ENCODE peak calls at places on chromosome 1, in six cellular contexts. One of them, this sample, is unnamed.

GRCh38 chr1:37691497-37692077 is 729 bp upstream of the CDCA8 start:
- DNase-seq in fibroblast of the aortic adventitia: peak; percentile 32
- DNase-seq in GM04504: no peak
- DNase-seq in fibroblast of pulmonary artery: peak; percentile 46
- DNase-seq in GM03348: peak; percentile 44
- DNase-seq in NCI-H1092: peak; percentile 19
- DNase-seq in this sample: no peak

GRCh38 chr1:241553886-241554592 is 21.9 kb downstream of the KMO start:
- DNase-seq in fibroblast of the aortic adventitia: no peak
- DNase-seq in GM04504: no peak
- DNase-seq in fibroblast of pulmonary artery: no peak
- DNase-seq in GM03348: no peak
- DNase-seq in NCI-H1092: no peak
- DNase-seq in this sample: no peak

GRCh38 chr1:169538998-169539871 is 47.0 kb downstream of the F5 start:
- DNase-seq in fibroblast of the aortic adventitia: peak; percentile 81
- DNase-seq in GM04504: peak; percentile 55
- DNase-seq in fibroblast of pulmonary artery: peak; percentile 91
- DNase-seq in GM03348: peak; percentile 62
- DNase-seq in NCI-H1092: no peak
- DNase-seq in this sample: peak; percentile 12

GRCh38 chr1:226110249-226111108 is 48.0 kb downstream of the H3-3A start:
- DNase-seq in fibroblast of the aortic adventitia: peak; percentile 63
- DNase-seq in GM04504: no peak
- DNase-seq in fibroblast of pulmonary artery: peak; percentile 81
- DNase-seq in GM03348: peak; percentile 84
- DNase-seq in NCI-H1092: peak; percentile 65
- DNase-seq in this sample: no peak

GRCh38 chr1:182235952-182236650 is 155.5 kb downstream of the GLUL start:
- DNase-seq in fibroblast of the aortic adventitia: no peak
- DNase-seq in GM04504: no peak
- DNase-seq in fibroblast of pulmonary artery: no peak
- DNase-seq in GM03348: peak; percentile 19
- DNase-seq in NCI-H1092: peak; percentile 94
- DNase-seq in this sample: no peak

GRCh38 chr1:234550341-234551031 is 59.5 kb downstream of the IRF2BP2 start:
- DNase-seq in fibroblast of the aortic adventitia: no peak
- DNase-seq in GM04504: no peak
- DNase-seq in fibroblast of pulmonary artery: no peak
- DNase-seq in GM03348: no peak
- DNase-seq in NCI-H1092: no peak
- DNase-seq in this sample: no peak

GRCh38 chr1:236033336-236033735 is 31.6 kb downstream of the NID1 start:
- DNase-seq in fibroblast of the aortic adventitia: no peak
- DNase-seq in GM04504: no peak
- DNase-seq in fibroblast of pulmonary artery: no peak
- DNase-seq in GM03348: no peak
- DNase-seq in NCI-H1092: no peak
- DNase-seq in this sample: no peak

GRCh38 chr1:187842406-187843165 is 1013.8 kb downstream of the PLA2G4A start:
- DNase-seq in fibroblast of the aortic adventitia: peak; percentile 4
- DNase-seq in GM04504: no peak
- DNase-seq in fibroblast of pulmonary artery: peak; percentile 10
- DNase-seq in GM03348: no peak
- DNase-seq in NCI-H1092: no peak
- DNase-seq in this sample: no peak

GRCh38 chr1:5847013-5847654 is 145.1 kb downstream of the NPHP4 start:
- DNase-seq in fibroblast of the aortic adventitia: peak; percentile 8
- DNase-seq in GM04504: no peak
- DNase-seq in fibroblast of pulmonary artery: peak; percentile 46
- DNase-seq in GM03348: peak; percentile 71
- DNase-seq in NCI-H1092: no peak
- DNase-seq in this sample: no peak

GRCh38 chr1:176897350-176898236 is 266.9 kb downstream of the ASTN1 start:
- DNase-seq in fibroblast of the aortic adventitia: peak; percentile 71
- DNase-seq in GM04504: peak; percentile 19
- DNase-seq in fibroblast of pulmonary artery: peak; percentile 75
- DNase-seq in GM03348: peak; percentile 79
- DNase-seq in NCI-H1092: peak; percentile 74
- DNase-seq in this sample: peak; percentile 7

GRCh38 chr1:64623750-64624445 is 121.0 kb upstream of the RAVER2 start:
- DNase-seq in fibroblast of the aortic adventitia: peak; percentile 36
- DNase-seq in GM04504: no peak
- DNase-seq in fibroblast of pulmonary artery: peak; percentile 28
- DNase-seq in GM03348: peak; percentile 18
- DNase-seq in NCI-H1092: no peak
- DNase-seq in this sample: peak; percentile 23

GRCh38 chr1:82227696-82228095 is 427.0 kb downstream of the ADGRL2 start:
- DNase-seq in fibroblast of the aortic adventitia: peak; percentile 88
- DNase-seq in GM04504: no peak
- DNase-seq in fibroblast of pulmonary artery: peak; percentile 84
- DNase-seq in GM03348: peak; percentile 6
- DNase-seq in NCI-H1092: no peak
- DNase-seq in this sample: no peak

GRCh38 chr1:214404571-214405213 is 123.7 kb downstream of the SMYD2 start:
- DNase-seq in fibroblast of the aortic adventitia: no peak
- DNase-seq in GM04504: no peak
- DNase-seq in fibroblast of pulmonary artery: peak; percentile 50
- DNase-seq in GM03348: no peak
- DNase-seq in NCI-H1092: no peak
- DNase-seq in this sample: no peak

GRCh38 chr1:67672260-67672803 is 12.7 kb upstream of the GADD45A start:
- DNase-seq in fibroblast of the aortic adventitia: no peak
- DNase-seq in GM04504: no peak
- DNase-seq in fibroblast of pulmonary artery: no peak
- DNase-seq in GM03348: no peak
- DNase-seq in NCI-H1092: no peak
- DNase-seq in this sample: no peak

GRCh38 chr1:30514137-30514654 is 209.2 kb downstream of the MATN1 start:
- DNase-seq in fibroblast of the aortic adventitia: no peak
- DNase-seq in GM04504: no peak
- DNase-seq in fibroblast of pulmonary artery: no peak
- DNase-seq in GM03348: no peak
- DNase-seq in NCI-H1092: no peak
- DNase-seq in this sample: no peak

GRCh38 chr1:7471836-7472235 is 299.3 kb upstream of the VAMP3 start:
- DNase-seq in fibroblast of the aortic adventitia: peak; percentile 8
- DNase-seq in GM04504: peak; percentile 66
- DNase-seq in fibroblast of pulmonary artery: no peak
- DNase-seq in GM03348: peak; percentile 66
- DNase-seq in NCI-H1092: peak; percentile 57
- DNase-seq in this sample: peak; percentile 63

GRCh38 chr1:226953175-226953800 is 13.2 kb downstream of the COQ8A start:
- DNase-seq in fibroblast of the aortic adventitia: no peak
- DNase-seq in GM04504: no peak
- DNase-seq in fibroblast of pulmonary artery: no peak
- DNase-seq in GM03348: no peak
- DNase-seq in NCI-H1092: no peak
- DNase-seq in this sample: no peak

GRCh38 chr1:23801338-23801748 is 789 bp upstream of the GALE start:
- DNase-seq in fibroblast of the aortic adventitia: no peak
- DNase-seq in GM04504: no peak
- DNase-seq in fibroblast of pulmonary artery: no peak
- DNase-seq in GM03348: no peak
- DNase-seq in NCI-H1092: no peak
- DNase-seq in this sample: no peak

GRCh38 chr1:111920221-111921024 is 69.0 kb downstream of the KCND3 start:
- DNase-seq in fibroblast of the aortic adventitia: peak; percentile 35
- DNase-seq in GM04504: peak; percentile 5
- DNase-seq in fibroblast of pulmonary artery: peak; percentile 23
- DNase-seq in GM03348: peak; percentile 35
- DNase-seq in NCI-H1092: peak; percentile 50
- DNase-seq in this sample: peak; percentile 12

GRCh38 chr1:233844697-233845096 is 59.8 kb upstream of the SLC35F3 start:
- DNase-seq in fibroblast of the aortic adventitia: no peak
- DNase-seq in GM04504: no peak
- DNase-seq in fibroblast of pulmonary artery: no peak
- DNase-seq in GM03348: no peak
- DNase-seq in NCI-H1092: no peak
- DNase-seq in this sample: no peak

GRCh38 chr1:171984850-171985485 is 143.7 kb downstream of the DNM3 start:
- DNase-seq in fibroblast of the aortic adventitia: peak; percentile 63
- DNase-seq in GM04504: peak; percentile 9
- DNase-seq in fibroblast of pulmonary artery: peak; percentile 53
- DNase-seq in GM03348: peak; percentile 56
- DNase-seq in NCI-H1092: no peak
- DNase-seq in this sample: no peak